ENCODE peak calls at places on chromosomes 12 and 14, in four cellular contexts. W is kidney tubule cell, N is NCI-H524, T is NCI-H460. J is an unnamed sample.

GRCh38 chr14:43411841-43412240 is 1095.2 kb downstream of the FSCB start:
- DNase-seq in W (no peak), T (no peak), N (no peak), J (no peak)

GRCh38 chr12:29212682-29213397 is 63.8 kb downstream of the FAR2 start:
- DNase-seq in W (no peak), T (no peak), N (no peak), J (no peak)

GRCh38 chr12:77510985-77511384 is 319.7 kb upstream of the NAV3 start:
- DNase-seq in N (no peak), T (no peak), W (no peak), J (no peak)

GRCh38 chr12:105256921-105257320 is 20.9 kb upstream of the APPL2 start:
- DNase-seq in W (peak; percentile 29), T (no peak), N (no peak), J (no peak)

GRCh38 chr14:95759952-95760351 is 46.0 kb upstream of the TCL1A start:
- DNase-seq in W (no peak), T (no peak), N (no peak), J (peak; percentile 5)

GRCh38 chr14:68794856-68795601 is 2.2 kb upstream of the ZFP36L1 start:
- DNase-seq in W (peak; percentile 81), N (no peak), T (no peak), J (peak; percentile 56)

GRCh38 chr12:64583395-64584172 is 26.7 kb upstream of the RASSF3 start:
- DNase-seq in T (no peak), N (no peak), W (no peak), J (no peak)

GRCh38 chr12:94586589-94587259 is 63.6 kb downstream of the TMCC3 start:
- DNase-seq in N (no peak), T (no peak), W (peak; percentile 38), J (no peak)

GRCh38 chr12:106309671-106310313 is 7.3 kb downstream of the TCP11L2 start:
- DNase-seq in W (peak; percentile 90), N (no peak), T (no peak), J (peak; percentile 55)

GRCh38 chr12:3135522-3136461 is 58.6 kb downstream of the TSPAN9 start:
- DNase-seq in N (peak; percentile 74), W (peak; percentile 79), T (peak; percentile 65), J (peak; percentile 69)

GRCh38 chr14:73238262-73238852 is 1.1 kb downstream of the PAPLN start:
- DNase-seq in W (peak; percentile 84), N (no peak), T (peak; percentile 40), J (peak; percentile 80)

GRCh38 chr12:42421844-42422779 is 96.1 kb downstream of the PPHLN1 start:
- DNase-seq in T (peak; percentile 66), N (no peak), W (no peak), J (no peak)

GRCh38 chr14:61764342-61765122 is 2.3 kb downstream of the SNAPC1 start:
- DNase-seq in T (no peak), W (no peak), N (no peak), J (no peak)

GRCh38 chr14:106694638-106695393 is 1168.4 kb downstream of the TMEM121 start:
- DNase-seq in W (peak; percentile 28), T (peak; percentile 3), N (no peak), J (peak; percentile 43)

GRCh38 chr14:56247495-56248087 is 129.4 kb downstream of the PELI2 start:
- DNase-seq in T (no peak), N (no peak), W (peak; percentile 13), J (peak; percentile 35)

GRCh38 chr12:93908846-93909592 is 231.8 kb downstream of the CRADD start:
- DNase-seq in N (no peak), T (no peak), W (no peak), J (peak; percentile 83)

GRCh38 chr14:99264691-99265090 is 7.3 kb downstream of the BCL11B start:
- DNase-seq in T (no peak), W (no peak), N (no peak), J (no peak)

GRCh38 chr14:103031956-103032355 is 25.4 kb downstream of the CDC42BPB start:
- DNase-seq in N (peak; percentile 26), W (no peak), T (no peak), J (no peak)

GRCh38 chr12:84842406-84843013 is 70.1 kb downstream of the SLC6A15 start:
- DNase-seq in T (peak; percentile 54), N (peak; percentile 1), W (peak; percentile 39), J (peak; percentile 65)

GRCh38 chr12:32134144-32134888 is 27.7 kb downstream of the BICD1 start:
- DNase-seq in T (no peak), N (no peak), W (peak; percentile 88), J (peak; percentile 37)

GRCh38 chr14:61120576-61120975 is 139.5 kb downstream of the SLC38A6 start:
- DNase-seq in N (no peak), T (no peak), W (no peak), J (no peak)